ENCODE peak calls at places on chromosome 10, in ten cellular contexts. One of them, this sample, is unnamed.

GRCh38 chr10:35300063-35300699 is 36.1 kb upstream of the CCNY start:
- DNase-seq in activated T-cell treated with anti-CD3 and anti-CD28 coated beads for 4 hours: no peak
- DNase-seq in nephron progenitor cell: no peak
- DNase-seq in left ventricle myocardium inferior: peak
- DNase-seq in NCI-H1092: no peak
- DNase-seq in NCI-H1930: no peak
- DNase-seq in MCF 10A: peak
- DNase-seq in stimulated activated CD8-positive, alpha-beta memory T cell treated with anti-CD3 and anti-CD28 coated beads, Interleukin-2, amount 100 ng/mL, for 1 hour: no peak
- DNase-seq in NCI-H2081: no peak
- DNase-seq in amygdala: peak
- DNase-seq in this sample: no peak

GRCh38 chr10:85613391-85613790 is 753.2 kb downstream of the GRID1 start:
- DNase-seq in activated T-cell treated with anti-CD3 and anti-CD28 coated beads for 4 hours: no peak
- DNase-seq in nephron progenitor cell: no peak
- DNase-seq in left ventricle myocardium inferior: no peak
- DNase-seq in NCI-H1092: no peak
- DNase-seq in NCI-H1930: no peak
- DNase-seq in MCF 10A: no peak
- DNase-seq in stimulated activated CD8-positive, alpha-beta memory T cell treated with anti-CD3 and anti-CD28 coated beads, Interleukin-2, amount 100 ng/mL, for 1 hour: no peak
- DNase-seq in NCI-H2081: no peak
- DNase-seq in amygdala: no peak
- DNase-seq in this sample: no peak

GRCh38 chr10:123970207-123970926 is 78.8 kb upstream of the CPXM2 start:
- DNase-seq in activated T-cell treated with anti-CD3 and anti-CD28 coated beads for 4 hours: no peak
- DNase-seq in nephron progenitor cell: peak
- DNase-seq in left ventricle myocardium inferior: no peak
- DNase-seq in NCI-H1092: no peak
- DNase-seq in NCI-H1930: no peak
- DNase-seq in MCF 10A: no peak
- DNase-seq in stimulated activated CD8-positive, alpha-beta memory T cell treated with anti-CD3 and anti-CD28 coated beads, Interleukin-2, amount 100 ng/mL, for 1 hour: no peak
- DNase-seq in NCI-H2081: no peak
- DNase-seq in amygdala: no peak
- DNase-seq in this sample: no peak

GRCh38 chr10:116737582-116738358 is 4.6 kb downstream of the HSPA12A start:
- DNase-seq in activated T-cell treated with anti-CD3 and anti-CD28 coated beads for 4 hours: no peak
- DNase-seq in nephron progenitor cell: peak
- DNase-seq in left ventricle myocardium inferior: no peak
- DNase-seq in NCI-H1092: no peak
- DNase-seq in NCI-H1930: no peak
- DNase-seq in MCF 10A: no peak
- DNase-seq in stimulated activated CD8-positive, alpha-beta memory T cell treated with anti-CD3 and anti-CD28 coated beads, Interleukin-2, amount 100 ng/mL, for 1 hour: no peak
- DNase-seq in NCI-H2081: no peak
- DNase-seq in amygdala: peak
- DNase-seq in this sample: peak

GRCh38 chr10:89609730-89610393 is 35.2 kb downstream of the PANK1 start:
- DNase-seq in activated T-cell treated with anti-CD3 and anti-CD28 coated beads for 4 hours: no peak
- DNase-seq in nephron progenitor cell: no peak
- DNase-seq in left ventricle myocardium inferior: no peak
- DNase-seq in NCI-H1092: no peak
- DNase-seq in NCI-H1930: no peak
- DNase-seq in MCF 10A: no peak
- DNase-seq in stimulated activated CD8-positive, alpha-beta memory T cell treated with anti-CD3 and anti-CD28 coated beads, Interleukin-2, amount 100 ng/mL, for 1 hour: no peak
- DNase-seq in NCI-H2081: no peak
- DNase-seq in amygdala: no peak
- DNase-seq in this sample: no peak

GRCh38 chr10:54063514-54063913 is 737.5 kb downstream of the PCDH15 start:
- DNase-seq in activated T-cell treated with anti-CD3 and anti-CD28 coated beads for 4 hours: no peak
- DNase-seq in nephron progenitor cell: no peak
- DNase-seq in left ventricle myocardium inferior: no peak
- DNase-seq in NCI-H1092: no peak
- DNase-seq in NCI-H1930: no peak
- DNase-seq in MCF 10A: no peak
- DNase-seq in stimulated activated CD8-positive, alpha-beta memory T cell treated with anti-CD3 and anti-CD28 coated beads, Interleukin-2, amount 100 ng/mL, for 1 hour: no peak
- DNase-seq in NCI-H2081: no peak
- DNase-seq in amygdala: no peak
- DNase-seq in this sample: no peak

GRCh38 chr10:71765176-71765906 is 8.0 kb downstream of the VSIR start:
- DNase-seq in activated T-cell treated with anti-CD3 and anti-CD28 coated beads for 4 hours: no peak
- DNase-seq in nephron progenitor cell: no peak
- DNase-seq in left ventricle myocardium inferior: peak
- DNase-seq in NCI-H1092: no peak
- DNase-seq in NCI-H1930: no peak
- DNase-seq in MCF 10A: peak
- DNase-seq in stimulated activated CD8-positive, alpha-beta memory T cell treated with anti-CD3 and anti-CD28 coated beads, Interleukin-2, amount 100 ng/mL, for 1 hour: no peak
- DNase-seq in NCI-H2081: no peak
- DNase-seq in amygdala: no peak
- DNase-seq in this sample: no peak

GRCh38 chr10:98294270-98294627 is 26.3 kb upstream of the LOXL4 start:
- DNase-seq in activated T-cell treated with anti-CD3 and anti-CD28 coated beads for 4 hours: no peak
- DNase-seq in nephron progenitor cell: no peak
- DNase-seq in left ventricle myocardium inferior: no peak
- DNase-seq in NCI-H1092: no peak
- DNase-seq in NCI-H1930: no peak
- DNase-seq in MCF 10A: no peak
- DNase-seq in stimulated activated CD8-positive, alpha-beta memory T cell treated with anti-CD3 and anti-CD28 coated beads, Interleukin-2, amount 100 ng/mL, for 1 hour: no peak
- DNase-seq in NCI-H2081: no peak
- DNase-seq in amygdala: no peak
- DNase-seq in this sample: no peak

GRCh38 chr10:46217749-46218453 is 68.9 kb upstream of the ANTXRL start:
- DNase-seq in activated T-cell treated with anti-CD3 and anti-CD28 coated beads for 4 hours: no peak
- DNase-seq in nephron progenitor cell: no peak
- DNase-seq in left ventricle myocardium inferior: no peak
- DNase-seq in NCI-H1092: no peak
- DNase-seq in NCI-H1930: no peak
- DNase-seq in MCF 10A: no peak
- DNase-seq in stimulated activated CD8-positive, alpha-beta memory T cell treated with anti-CD3 and anti-CD28 coated beads, Interleukin-2, amount 100 ng/mL, for 1 hour: no peak
- DNase-seq in NCI-H2081: no peak
- DNase-seq in amygdala: no peak
- DNase-seq in this sample: no peak

GRCh38 chr10:6476989-6477388 is 103.1 kb downstream of the PRKCQ start:
- DNase-seq in activated T-cell treated with anti-CD3 and anti-CD28 coated beads for 4 hours: no peak
- DNase-seq in nephron progenitor cell: no peak
- DNase-seq in left ventricle myocardium inferior: no peak
- DNase-seq in NCI-H1092: no peak
- DNase-seq in NCI-H1930: no peak
- DNase-seq in MCF 10A: no peak
- DNase-seq in stimulated activated CD8-positive, alpha-beta memory T cell treated with anti-CD3 and anti-CD28 coated beads, Interleukin-2, amount 100 ng/mL, for 1 hour: no peak
- DNase-seq in NCI-H2081: no peak
- DNase-seq in amygdala: no peak
- DNase-seq in this sample: no peak

GRCh38 chr10:42781893-42782445 is 626 bp upstream of the BMS1 start:
- DNase-seq in activated T-cell treated with anti-CD3 and anti-CD28 coated beads for 4 hours: no peak
- DNase-seq in nephron progenitor cell: no peak
- DNase-seq in left ventricle myocardium inferior: no peak
- DNase-seq in NCI-H1092: no peak
- DNase-seq in NCI-H1930: no peak
- DNase-seq in MCF 10A: peak
- DNase-seq in stimulated activated CD8-positive, alpha-beta memory T cell treated with anti-CD3 and anti-CD28 coated beads, Interleukin-2, amount 100 ng/mL, for 1 hour: no peak
- DNase-seq in NCI-H2081: no peak
- DNase-seq in amygdala: no peak
- DNase-seq in this sample: no peak

GRCh38 chr10:69320521-69320920 is 42.2 kb downstream of the HK1 start:
- DNase-seq in activated T-cell treated with anti-CD3 and anti-CD28 coated beads for 4 hours: no peak
- DNase-seq in nephron progenitor cell: no peak
- DNase-seq in left ventricle myocardium inferior: no peak
- DNase-seq in NCI-H1092: no peak
- DNase-seq in NCI-H1930: no peak
- DNase-seq in MCF 10A: no peak
- DNase-seq in stimulated activated CD8-positive, alpha-beta memory T cell treated with anti-CD3 and anti-CD28 coated beads, Interleukin-2, amount 100 ng/mL, for 1 hour: no peak
- DNase-seq in NCI-H2081: no peak
- DNase-seq in amygdala: no peak
- DNase-seq in this sample: no peak

GRCh38 chr10:72276421-72277339 is 3.0 kb downstream of the DDIT4 start:
- DNase-seq in activated T-cell treated with anti-CD3 and anti-CD28 coated beads for 4 hours: no peak
- DNase-seq in nephron progenitor cell: no peak
- DNase-seq in left ventricle myocardium inferior: no peak
- DNase-seq in NCI-H1092: no peak
- DNase-seq in NCI-H1930: no peak
- DNase-seq in MCF 10A: peak
- DNase-seq in stimulated activated CD8-positive, alpha-beta memory T cell treated with anti-CD3 and anti-CD28 coated beads, Interleukin-2, amount 100 ng/mL, for 1 hour: no peak
- DNase-seq in NCI-H2081: no peak
- DNase-seq in amygdala: no peak
- DNase-seq in this sample: no peak

GRCh38 chr10:125035136-125035535 is 93.2 kb downstream of the ZRANB1 start:
- DNase-seq in activated T-cell treated with anti-CD3 and anti-CD28 coated beads for 4 hours: no peak
- DNase-seq in nephron progenitor cell: no peak
- DNase-seq in left ventricle myocardium inferior: no peak
- DNase-seq in NCI-H1092: no peak
- DNase-seq in NCI-H1930: no peak
- DNase-seq in MCF 10A: peak
- DNase-seq in stimulated activated CD8-positive, alpha-beta memory T cell treated with anti-CD3 and anti-CD28 coated beads, Interleukin-2, amount 100 ng/mL, for 1 hour: no peak
- DNase-seq in NCI-H2081: no peak
- DNase-seq in amygdala: no peak
- DNase-seq in this sample: no peak

GRCh38 chr10:68218786-68219185 is 13.1 kb downstream of the ATOH7 start:
- DNase-seq in activated T-cell treated with anti-CD3 and anti-CD28 coated beads for 4 hours: no peak
- DNase-seq in nephron progenitor cell: no peak
- DNase-seq in left ventricle myocardium inferior: no peak
- DNase-seq in NCI-H1092: no peak
- DNase-seq in NCI-H1930: no peak
- DNase-seq in MCF 10A: no peak
- DNase-seq in stimulated activated CD8-positive, alpha-beta memory T cell treated with anti-CD3 and anti-CD28 coated beads, Interleukin-2, amount 100 ng/mL, for 1 hour: no peak
- DNase-seq in NCI-H2081: no peak
- DNase-seq in amygdala: no peak
- DNase-seq in this sample: no peak

GRCh38 chr10:593016-593415 is 96.5 kb downstream of the DIP2C start:
- DNase-seq in activated T-cell treated with anti-CD3 and anti-CD28 coated beads for 4 hours: no peak
- DNase-seq in nephron progenitor cell: no peak
- DNase-seq in left ventricle myocardium inferior: no peak
- DNase-seq in NCI-H1092: no peak
- DNase-seq in NCI-H1930: no peak
- DNase-seq in MCF 10A: no peak
- DNase-seq in stimulated activated CD8-positive, alpha-beta memory T cell treated with anti-CD3 and anti-CD28 coated beads, Interleukin-2, amount 100 ng/mL, for 1 hour: no peak
- DNase-seq in NCI-H2081: no peak
- DNase-seq in amygdala: no peak
- DNase-seq in this sample: no peak

GRCh38 chr10:132272767-132273090 is 35.0 kb downstream of the STK32C start:
- DNase-seq in activated T-cell treated with anti-CD3 and anti-CD28 coated beads for 4 hours: no peak
- DNase-seq in nephron progenitor cell: no peak
- DNase-seq in left ventricle myocardium inferior: no peak
- DNase-seq in NCI-H1092: no peak
- DNase-seq in NCI-H1930: no peak
- DNase-seq in MCF 10A: no peak
- DNase-seq in stimulated activated CD8-positive, alpha-beta memory T cell treated with anti-CD3 and anti-CD28 coated beads, Interleukin-2, amount 100 ng/mL, for 1 hour: no peak
- DNase-seq in NCI-H2081: no peak
- DNase-seq in amygdala: no peak
- DNase-seq in this sample: no peak

GRCh38 chr10:133157662-133158436 is 2.2 kb upstream of the KNDC1 start:
- DNase-seq in activated T-cell treated with anti-CD3 and anti-CD28 coated beads for 4 hours: no peak
- DNase-seq in nephron progenitor cell: no peak
- DNase-seq in left ventricle myocardium inferior: no peak
- DNase-seq in NCI-H1092: no peak
- DNase-seq in NCI-H1930: no peak
- DNase-seq in MCF 10A: no peak
- DNase-seq in stimulated activated CD8-positive, alpha-beta memory T cell treated with anti-CD3 and anti-CD28 coated beads, Interleukin-2, amount 100 ng/mL, for 1 hour: no peak
- DNase-seq in NCI-H2081: no peak
- DNase-seq in amygdala: no peak
- DNase-seq in this sample: no peak

GRCh38 chr10:95501203-95502094 is 59.7 kb downstream of the SORBS1 start:
- DNase-seq in activated T-cell treated with anti-CD3 and anti-CD28 coated beads for 4 hours: no peak
- DNase-seq in nephron progenitor cell: no peak
- DNase-seq in left ventricle myocardium inferior: no peak
- DNase-seq in NCI-H1092: no peak
- DNase-seq in NCI-H1930: no peak
- DNase-seq in MCF 10A: no peak
- DNase-seq in stimulated activated CD8-positive, alpha-beta memory T cell treated with anti-CD3 and anti-CD28 coated beads, Interleukin-2, amount 100 ng/mL, for 1 hour: no peak
- DNase-seq in NCI-H2081: no peak
- DNase-seq in amygdala: no peak
- DNase-seq in this sample: no peak

GRCh38 chr10:88623835-88624234 is 37.3 kb downstream of the LIPJ start:
- DNase-seq in activated T-cell treated with anti-CD3 and anti-CD28 coated beads for 4 hours: no peak
- DNase-seq in nephron progenitor cell: no peak
- DNase-seq in left ventricle myocardium inferior: no peak
- DNase-seq in NCI-H1092: no peak
- DNase-seq in NCI-H1930: no peak
- DNase-seq in MCF 10A: no peak
- DNase-seq in stimulated activated CD8-positive, alpha-beta memory T cell treated with anti-CD3 and anti-CD28 coated beads, Interleukin-2, amount 100 ng/mL, for 1 hour: no peak
- DNase-seq in NCI-H2081: no peak
- DNase-seq in amygdala: no peak
- DNase-seq in this sample: no peak

GRCh38 chr10:21336476-21337170 is 188.9 kb downstream of the SKIDA1 start:
- DNase-seq in activated T-cell treated with anti-CD3 and anti-CD28 coated beads for 4 hours: no peak
- DNase-seq in nephron progenitor cell: no peak
- DNase-seq in left ventricle myocardium inferior: peak
- DNase-seq in NCI-H1092: no peak
- DNase-seq in NCI-H1930: no peak
- DNase-seq in MCF 10A: peak
- DNase-seq in stimulated activated CD8-positive, alpha-beta memory T cell treated with anti-CD3 and anti-CD28 coated beads, Interleukin-2, amount 100 ng/mL, for 1 hour: no peak
- DNase-seq in NCI-H2081: no peak
- DNase-seq in amygdala: no peak
- DNase-seq in this sample: no peak

GRCh38 chr10:133359972-133360610 is 2.3 kb upstream of the FUOM start:
- DNase-seq in activated T-cell treated with anti-CD3 and anti-CD28 coated beads for 4 hours: no peak
- DNase-seq in nephron progenitor cell: no peak
- DNase-seq in left ventricle myocardium inferior: no peak
- DNase-seq in NCI-H1092: no peak
- DNase-seq in NCI-H1930: no peak
- DNase-seq in MCF 10A: no peak
- DNase-seq in stimulated activated CD8-positive, alpha-beta memory T cell treated with anti-CD3 and anti-CD28 coated beads, Interleukin-2, amount 100 ng/mL, for 1 hour: no peak
- DNase-seq in NCI-H2081: no peak
- DNase-seq in amygdala: no peak
- DNase-seq in this sample: no peak

GRCh38 chr10:9299966-9300365 is 1245.5 kb downstream of the GATA3 start:
- DNase-seq in activated T-cell treated with anti-CD3 and anti-CD28 coated beads for 4 hours: no peak
- DNase-seq in nephron progenitor cell: no peak
- DNase-seq in left ventricle myocardium inferior: no peak
- DNase-seq in NCI-H1092: no peak
- DNase-seq in NCI-H1930: no peak
- DNase-seq in MCF 10A: no peak
- DNase-seq in stimulated activated CD8-positive, alpha-beta memory T cell treated with anti-CD3 and anti-CD28 coated beads, Interleukin-2, amount 100 ng/mL, for 1 hour: no peak
- DNase-seq in NCI-H2081: no peak
- DNase-seq in amygdala: no peak
- DNase-seq in this sample: no peak

GRCh38 chr10:61285749-61286148 is 167.4 kb downstream of the TMEM26 start:
- DNase-seq in activated T-cell treated with anti-CD3 and anti-CD28 coated beads for 4 hours: no peak
- DNase-seq in nephron progenitor cell: no peak
- DNase-seq in left ventricle myocardium inferior: no peak
- DNase-seq in NCI-H1092: no peak
- DNase-seq in NCI-H1930: no peak
- DNase-seq in MCF 10A: no peak
- DNase-seq in stimulated activated CD8-positive, alpha-beta memory T cell treated with anti-CD3 and anti-CD28 coated beads, Interleukin-2, amount 100 ng/mL, for 1 hour: no peak
- DNase-seq in NCI-H2081: no peak
- DNase-seq in amygdala: no peak
- DNase-seq in this sample: no peak

GRCh38 chr10:66719483-66719882 is 206.4 kb upstream of the LRRTM3 start:
- DNase-seq in activated T-cell treated with anti-CD3 and anti-CD28 coated beads for 4 hours: no peak
- DNase-seq in nephron progenitor cell: no peak
- DNase-seq in left ventricle myocardium inferior: no peak
- DNase-seq in NCI-H1092: no peak
- DNase-seq in NCI-H1930: no peak
- DNase-seq in MCF 10A: no peak
- DNase-seq in stimulated activated CD8-positive, alpha-beta memory T cell treated with anti-CD3 and anti-CD28 coated beads, Interleukin-2, amount 100 ng/mL, for 1 hour: no peak
- DNase-seq in NCI-H2081: no peak
- DNase-seq in amygdala: no peak
- DNase-seq in this sample: no peak

GRCh38 chr10:33331020-33331557 is 3.4 kb downstream of the NRP1 start:
- DNase-seq in activated T-cell treated with anti-CD3 and anti-CD28 coated beads for 4 hours: no peak
- DNase-seq in nephron progenitor cell: peak
- DNase-seq in left ventricle myocardium inferior: no peak
- DNase-seq in NCI-H1092: no peak
- DNase-seq in NCI-H1930: no peak
- DNase-seq in MCF 10A: no peak
- DNase-seq in stimulated activated CD8-positive, alpha-beta memory T cell treated with anti-CD3 and anti-CD28 coated beads, Interleukin-2, amount 100 ng/mL, for 1 hour: no peak
- DNase-seq in NCI-H2081: no peak
- DNase-seq in amygdala: no peak
- DNase-seq in this sample: no peak

GRCh38 chr10:90871279-90871760 is 454 bp upstream of the RPP30 start:
- DNase-seq in activated T-cell treated with anti-CD3 and anti-CD28 coated beads for 4 hours: no peak
- DNase-seq in nephron progenitor cell: peak
- DNase-seq in left ventricle myocardium inferior: no peak
- DNase-seq in NCI-H1092: peak
- DNase-seq in NCI-H1930: peak
- DNase-seq in MCF 10A: peak
- DNase-seq in stimulated activated CD8-positive, alpha-beta memory T cell treated with anti-CD3 and anti-CD28 coated beads, Interleukin-2, amount 100 ng/mL, for 1 hour: no peak
- DNase-seq in NCI-H2081: peak
- DNase-seq in amygdala: peak
- DNase-seq in this sample: peak

GRCh38 chr10:44186150-44186549 is 198.7 kb downstream of the CXCL12 start:
- DNase-seq in activated T-cell treated with anti-CD3 and anti-CD28 coated beads for 4 hours: no peak
- DNase-seq in nephron progenitor cell: no peak
- DNase-seq in left ventricle myocardium inferior: no peak
- DNase-seq in NCI-H1092: no peak
- DNase-seq in NCI-H1930: no peak
- DNase-seq in MCF 10A: peak
- DNase-seq in stimulated activated CD8-positive, alpha-beta memory T cell treated with anti-CD3 and anti-CD28 coated beads, Interleukin-2, amount 100 ng/mL, for 1 hour: no peak
- DNase-seq in NCI-H2081: no peak
- DNase-seq in amygdala: no peak
- DNase-seq in this sample: no peak

This sample was measured in cerebellar nuclear complex.